ENCODE peak calls at places on chromosome 19, in six cellular contexts. C is spleen, U is fibroblast of mammary gland, G is astrocyte of the spinal cord, T is choroid plexus epithelial cell, E is osteoblast. R is an unnamed sample.

GRCh38 chr19:29329460-29330134 is 116.6 kb upstream of the UQCRFS1 start:
- DNase-seq in C (no peak), U (no peak), G (no peak), T (no peak), E (no peak), R (no peak)

GRCh38 chr19:42450314-42450934 is 7.7 kb upstream of the CXCL17 start:
- DNase-seq in C (peak; percentile 86), U (peak; percentile 88), G (peak; percentile 76), T (peak; percentile 93), E (peak; percentile 68), R (peak; percentile 94)

GRCh38 chr19:32442650-32443049 is 37.1 kb downstream of the DPY19L3 start:
- DNase-seq in C (no peak), U (no peak), G (no peak), T (no peak), E (no peak), R (no peak)

GRCh38 chr19:51292971-51293370 is 18.5 kb upstream of the IGLON5 start:
- DNase-seq in C (no peak), U (no peak), G (no peak), T (no peak), E (peak; percentile 69), R (no peak)

GRCh38 chr19:10552596-10553053 is 8.9 kb downstream of the ATG4D start:
- DNase-seq in C (no peak), U (peak; percentile 43), G (no peak), T (peak; percentile 37), E (peak; percentile 96), R (no peak)

GRCh38 chr19:32351807-32352630 is 6.6 kb downstream of the ZNF507 start:
- DNase-seq in C (no peak), U (peak; percentile 71), G (peak; percentile 75), T (peak; percentile 75), E (peak; percentile 75), R (no peak)

GRCh38 chr19:12788682-12789097 is 2.6 kb upstream of the JUNB start:
- DNase-seq in C (peak; percentile 92), U (peak; percentile 74), G (peak; percentile 66), T (peak; percentile 79), E (peak; percentile 95), R (peak; percentile 77)

GRCh38 chr19:54164369-54165068 is 5.0 kb upstream of the LENG1 start:
- DNase-seq in C (no peak), U (no peak), G (no peak), T (peak; percentile 47), E (no peak), R (peak; percentile 40)

GRCh38 chr19:54229146-54229545 is 6.3 kb upstream of the LILRB3 start:
- DNase-seq in C (no peak), U (no peak), G (no peak), T (no peak), E (peak; percentile 17), R (no peak)

GRCh38 chr19:43872547-43873336 is 45.6 kb downstream of the ZNF283 start:
- DNase-seq in C (no peak), U (peak; percentile 10), G (peak; percentile 9), T (peak; percentile 5), E (peak; percentile 73), R (no peak)

GRCh38 chr19:1102407-1103106 is 1.2 kb upstream of the GPX4 start:
- DNase-seq in C (no peak), U (peak; percentile 100), G (peak; percentile 99), T (peak; percentile 99), E (peak; percentile 97), R (peak; percentile 99)

GRCh38 chr19:44757735-44758505 is 9.4 kb downstream of the BCL3 start:
- DNase-seq in C (peak; percentile 87), U (peak; percentile 73), G (peak; percentile 66), T (peak; percentile 75), E (peak; percentile 86), R (peak; percentile 56)

GRCh38 chr19:20044663-20045062 is 5.4 kb upstream of the ZNF682 start:
- DNase-seq in C (no peak), U (no peak), G (no peak), T (no peak), E (no peak), R (no peak)

GRCh38 chr19:41919948-41920712 is 8.1 kb downstream of the ERFL start:
- DNase-seq in C (no peak), U (peak; percentile 31), G (no peak), T (no peak), E (no peak), R (no peak)

GRCh38 chr19:37718357-37718756 is 1.2 kb downstream of the ZNF607 start:
- DNase-seq in C (no peak), U (no peak), G (no peak), T (peak; percentile 5), E (no peak), R (no peak)

GRCh38 chr19:50921391-50922315 is 10.5 kb upstream of the KLK4 start:
- DNase-seq in C (no peak), U (peak; percentile 23), G (no peak), T (peak; percentile 3), E (no peak), R (no peak)

GRCh38 chr19:51020988-51021651 is 1.6 kb upstream of the KLK10 start:
- DNase-seq in C (no peak), U (peak; percentile 58), G (peak; percentile 25), T (peak; percentile 75), E (peak; percentile 85), R (peak; percentile 69)

GRCh38 chr19:12703056-12703455 is 6.6 kb upstream of the FBXW9 start:
- DNase-seq in C (no peak), U (peak; percentile 74), G (peak; percentile 25), T (peak; percentile 65), E (peak; percentile 95), R (peak; percentile 56)

GRCh38 chr19:38304352-38304865 is 358 bp downstream of the C19orf33 start:
- DNase-seq in C (no peak), U (no peak), G (no peak), T (no peak), E (no peak), R (no peak)

GRCh38 chr19:1047696-1048147 is 7.8 kb downstream of the ABCA7 start:
- DNase-seq in C (no peak), U (no peak), G (no peak), T (no peak), E (no peak), R (no peak)

DNA sequence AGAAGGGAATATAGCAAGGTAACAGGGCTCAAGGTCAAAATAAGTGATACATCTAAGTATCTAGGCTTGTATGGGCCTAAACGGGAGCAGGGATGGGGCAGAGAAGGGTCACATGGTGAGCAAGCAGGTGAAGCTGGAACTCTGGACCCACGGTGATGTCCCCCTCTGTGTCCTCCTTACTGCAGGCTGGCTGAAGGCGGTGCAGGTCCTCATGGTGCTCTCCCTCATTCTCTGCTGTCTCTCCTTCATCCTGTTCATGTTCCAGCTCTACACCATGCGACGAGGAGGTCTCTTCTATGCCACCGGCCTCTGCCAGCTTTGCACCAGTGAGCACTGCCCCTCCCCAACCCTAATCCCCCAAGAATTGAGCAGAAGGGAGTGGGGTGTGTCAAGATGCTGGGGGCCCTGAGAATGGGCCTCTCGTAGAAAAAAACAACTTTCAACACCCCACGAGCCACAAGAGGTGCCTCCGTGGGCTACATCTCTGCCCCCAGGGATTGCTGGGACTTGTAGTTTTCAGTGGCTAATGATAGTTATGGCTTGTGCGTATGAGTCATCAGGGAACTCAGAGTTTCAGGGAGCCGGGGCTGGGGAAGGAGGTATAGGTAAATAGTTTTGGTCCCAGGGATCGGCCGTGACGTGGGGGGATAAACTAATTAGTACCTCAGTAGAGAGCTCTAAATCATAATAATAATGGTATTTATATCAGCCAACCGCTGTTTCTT is 4.0 kb downstream of the EMP3 start:
- DNase-seq in C (no peak), U (peak; percentile 56), G (peak; percentile 62), T (peak; percentile 65), E (peak; percentile 96), R (peak; percentile 44)
- H3K4me3 ChIP-seq in C (peak overlapping the region; percentile 49), U (no peak overlapping the region), G (no peak overlapping the region), T (peak overlapping the region; percentile 10), E (no peak overlapping the region), R (no peak overlapping the region)

GRCh38 chr19:57719901-57720519 is 7.4 kb downstream of the ZNF671 start:
- DNase-seq in C (no peak), U (no peak), G (no peak), T (no peak), E (no peak), R (no peak)
- TF ChIP-seq CTCF in C (no peak), U (no peak), G (no peak), T (no peak), E (no peak), R (no peak)

GRCh38 chr19:14611051-14611450 is 28.2 kb downstream of the CLEC17A start:
- DNase-seq in C (no peak), U (no peak), G (no peak), T (no peak), E (no peak), R (no peak)
- H3K4me3 ChIP-seq in C (no peak overlapping the region), U (no peak overlapping the region), G (no peak overlapping the region), T (no peak overlapping the region), E (no peak overlapping the region), R (no peak overlapping the region)

GRCh38 chr19:48636859-48637448 is at the start of gene DBP:
- DNase-seq in C (peak; percentile 93), U (no peak), G (no peak), T (no peak), E (peak; percentile 92), R (no peak)
- TF ChIP-seq CTCF in C (no peak), U (no peak), G (peak; percentile 16), T (peak; percentile 6), E (no peak), R (no peak)

GRCh38 chr19:34356875-34357274 is 8.1 kb upstream of the GPI start:
- DNase-seq in C (no peak), U (no peak), G (no peak), T (no peak), E (no peak), R (no peak)

GRCh38 chr19:34355201-34355600 is 9.8 kb upstream of the GPI start:
- DNase-seq in C (no peak), U (no peak), G (no peak), T (no peak), E (no peak), R (no peak)

GRCh38 chr19:34359954-34360315 is 5.1 kb upstream of the GPI start:
- DNase-seq in C (no peak), U (no peak), G (no peak), T (no peak), E (no peak), R (no peak)

GRCh38 chr19:34359140-34359953 is 5.6 kb upstream of the GPI start:
- DNase-seq in C (peak; percentile 99), U (peak; percentile 95), G (peak; percentile 98), T (peak; percentile 99), E (peak; percentile 99), R (peak; percentile 98)

GRCh38 chr19:34357431-34357830 is 7.6 kb upstream of the GPI start:
- DNase-seq in C (no peak), U (no peak), G (no peak), T (no peak), E (no peak), R (no peak)
- H3K4me3 ChIP-seq in C (no peak overlapping the region), U (no peak overlapping the region), G (no peak overlapping the region), T (no peak overlapping the region), E (no peak overlapping the region), R (no peak overlapping the region)

GRCh38 chr19:3145909-3146676 is 10.3 kb downstream of the GNA15 start:
- DNase-seq in C (peak; percentile 83), U (no peak), G (no peak), T (no peak), E (no peak), R (no peak)
- TF ChIP-seq CTCF in C (no peak), U (no peak), G (no peak), T (no peak), E (no peak), R (no peak)

DNA sequence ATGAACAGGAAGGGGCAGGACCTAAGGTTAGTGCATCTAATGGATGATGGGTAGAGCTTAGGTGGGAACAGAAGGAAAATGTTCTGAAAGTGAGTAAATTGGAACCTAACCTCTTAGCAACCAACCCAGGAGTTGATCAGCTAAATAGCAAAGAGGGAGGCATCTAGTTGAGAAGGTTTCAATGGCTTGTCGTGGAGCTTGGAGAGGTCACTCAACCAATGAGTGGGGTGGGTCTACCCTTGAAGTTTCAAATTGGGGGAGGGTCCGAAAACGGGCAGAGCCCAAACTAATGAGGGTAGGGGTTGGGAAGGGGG is 5.7 kb upstream of the SHKBP1 start:
- DNase-seq in C (no peak), U (no peak), G (no peak), T (no peak), E (no peak), R (no peak)
- H3K4me3 ChIP-seq in C (peak overlapping the region; percentile 21), U (no peak overlapping the region), G (no peak overlapping the region), T (no peak overlapping the region), E (no peak overlapping the region), R (peak overlapping the region; percentile 7)